ENCODE peak calls at places on chromosomes 3 and 15, in four cellular contexts. B is body of pancreas, H is PC-3, X is endothelial cell of umbilical vein. N is an unnamed sample.

GRCh38 chr3:152121292-152121654 is 147.5 kb upstream of the MBNL1 start:
- DNase-seq in B (no peak), H (peak; percentile 91), X (peak; percentile 56), N (peak; percentile 92)

GRCh38 chr3:197312431-197312830 is 14.0 kb upstream of the DLG1 start:
- DNase-seq in B (no peak), H (peak; percentile 58), X (no peak), N (no peak)

GRCh38 chr15:51739056-51739455 is 1.6 kb upstream of the LYSMD2 start:
- DNase-seq in B (no peak), H (no peak), X (no peak), N (peak; percentile 97)

GRCh38 chr3:156787926-156788663 is 38.1 kb upstream of the LEKR1 start:
- DNase-seq in B (no peak), H (peak; percentile 94), X (peak; percentile 43), N (peak; percentile 98)

GRCh38 chr3:20080956-20081554 is 40.8 kb downstream of the KAT2B start:
- DNase-seq in B (peak; percentile 88), H (peak; percentile 15), X (peak; percentile 86), N (peak; percentile 64)

GRCh38 chr3:48015451-48016182 is 599 bp downstream of the MAP4 start:
- DNase-seq in B (no peak), H (no peak), X (no peak), N (no peak)

GRCh38 chr3:171878441-171879225 is 35.5 kb downstream of the TMEM212 start:
- DNase-seq in B (no peak), H (no peak), X (peak; percentile 55), N (no peak)

GRCh38 chr3:121517950-121518349 is 27.8 kb downstream of the POLQ start:
- DNase-seq in B (no peak), H (no peak), X (peak; percentile 4), N (no peak)

GRCh38 chr3:139267300-139268246 is 76.2 kb upstream of the MRPS22 start:
- DNase-seq in B (peak; percentile 46), H (no peak), X (no peak), N (no peak)

GRCh38 chr3:61532739-61533500 is 28.5 kb upstream of the PTPRG start:
- DNase-seq in B (no peak), H (no peak), X (no peak), N (no peak)

GRCh38 chr3:33639889-33640288 is 78.2 kb downstream of the CLASP2 start:
- DNase-seq in B (no peak), H (no peak), X (no peak), N (no peak)

GRCh38 chr15:87608238-87609028 is 648.1 kb downstream of the NTRK3 start:
- DNase-seq in B (no peak), H (no peak), X (no peak), N (no peak)

GRCh38 chr3:116446037-116446436 is 750 bp upstream of the LSAMP start:
- DNase-seq in B (no peak), H (no peak), X (no peak), N (no peak)

GRCh38 chr3:112228786-112229185 is 65.2 kb downstream of the SLC9C1 start:
- DNase-seq in B (no peak), H (no peak), X (no peak), N (no peak)

GRCh38 chr3:53198256-53198977 is 37.4 kb downstream of the PRKCD start:
- DNase-seq in B (no peak), H (no peak), X (no peak), N (no peak)

GRCh38 chr3:169836058-169836941 is 23.6 kb upstream of the LRRC34 start:
- DNase-seq in B (no peak), H (no peak), X (no peak), N (no peak)

GRCh38 chr3:172454180-172454579 is 5.9 kb upstream of the GHSR start:
- DNase-seq in B (no peak), H (peak; percentile 7), X (no peak), N (peak; percentile 65)

GRCh38 chr3:43093006-43093405 is 12.9 kb downstream of the POMGNT2 start:
- DNase-seq in B (no peak), H (no peak), X (no peak), N (no peak)

GRCh38 chr3:36373084-36373483 is 7.2 kb upstream of the STAC start:
- DNase-seq in B (no peak), H (peak; percentile 48), X (peak; percentile 8), N (peak; percentile 40)

GRCh38 chr15:39273805-39274411 is 307.0 kb upstream of the THBS1 start:
- DNase-seq in B (peak; percentile 88), H (peak; percentile 100), X (peak; percentile 76), N (peak; percentile 78)

GRCh38 chr15:65404196-65404872 is 18.4 kb downstream of the IGDCC4 start:
- DNase-seq in B (no peak), H (no peak), X (no peak), N (no peak)

GRCh38 chr3:98039322-98040024 is 4.4 kb upstream of the GABRR3 start:
- DNase-seq in B (peak; percentile 52), H (peak; percentile 89), X (peak; percentile 87), N (peak; percentile 84)

GRCh38 chr15:51130344-51130743 is 35.6 kb upstream of the TNFAIP8L3 start:
- DNase-seq in B (no peak), H (no peak), X (no peak), N (no peak)

GRCh38 chr3:55471522-55472280 is 15.4 kb downstream of the WNT5A start:
- DNase-seq in B (no peak), H (no peak), X (no peak), N (no peak)

GRCh38 chr15:92322566-92323355 is 70.9 kb upstream of the ST8SIA2 start:
- DNase-seq in B (no peak), H (no peak), X (no peak), N (no peak)

GRCh38 chr3:4776980-4777581 is 202.2 kb upstream of the BHLHE40 start:
- DNase-seq in B (no peak), H (peak; percentile 24), X (peak; percentile 54), N (peak; percentile 78)

GRCh38 chr15:89057506-89058133 is 30.6 kb upstream of the ABHD2 start:
- DNase-seq in B (peak; percentile 88), H (peak; percentile 84), X (peak; percentile 79), N (peak; percentile 51)

GRCh38 chr3:179451335-179452165 is at the start of gene GNB4:
- DNase-seq in B (peak; percentile 47), H (peak; percentile 70), X (peak; percentile 96), N (peak; percentile 55)

GRCh38 chr3:19348929-19349564 is 200.7 kb downstream of the KCNH8 start:
- DNase-seq in B (no peak), H (peak; percentile 60), X (no peak), N (peak; percentile 41)

GRCh38 chr3:196163687-196164493 is 47.3 kb downstream of the ZDHHC19 start:
- DNase-seq in B (no peak), H (no peak), X (no peak), N (no peak)

GRCh38 chr3:139534992-139535879 is 4.3 kb downstream of the RBP1 start:
- DNase-seq in B (peak; percentile 89), H (peak; percentile 16), X (peak; percentile 90), N (peak; percentile 46)

GRCh38 chr15:64132217-64132616 is 19.3 kb upstream of the SNX22 start:
- DNase-seq in B (no peak), H (no peak), X (no peak), N (no peak)

GRCh38 chr15:64133619-64134018 is 17.9 kb upstream of the SNX22 start:
- DNase-seq in B (no peak), H (no peak), X (no peak), N (no peak)

GRCh38 chr15:64131547-64131946 is 20.0 kb upstream of the SNX22 start:
- DNase-seq in B (no peak), H (no peak), X (no peak), N (no peak)

GRCh38 chr15:64137226-64137833 is 14.2 kb upstream of the SNX22 start:
- DNase-seq in B (no peak), H (no peak), X (no peak), N (no peak)

DNA sequence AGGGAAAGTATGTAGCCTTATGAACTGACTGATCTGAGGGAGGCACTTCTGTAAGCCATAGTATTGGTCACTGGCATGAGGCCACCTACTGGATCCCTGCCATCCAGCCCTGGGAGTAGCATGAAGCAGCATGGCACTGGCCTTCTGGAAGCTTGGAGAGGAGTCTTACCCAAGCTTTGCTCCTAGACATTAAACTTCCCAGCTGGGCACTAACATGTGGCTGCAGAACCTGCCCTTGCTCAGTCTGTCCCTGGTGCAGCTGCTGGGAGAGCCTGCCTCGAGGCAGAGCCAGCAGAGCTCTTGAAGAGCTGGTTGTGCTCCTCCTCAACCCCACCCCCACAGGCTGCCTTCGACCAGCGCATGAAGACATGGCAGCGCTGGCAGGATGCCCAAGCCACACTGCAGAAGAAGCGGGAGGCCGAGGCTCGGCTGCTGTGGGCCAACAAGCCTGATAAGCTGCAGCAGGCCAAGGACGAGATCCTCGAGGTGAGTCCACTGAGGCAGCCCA is 17.2 kb upstream of the SNX22 start:
- DNase-seq in B (peak; percentile 51), H (peak; percentile 13), X (no peak), N (no peak)
- H3K36me3 ChIP-seq in B (peaks cover 16% of the 10 kb centered on the region), H (peaks cover 20% of the 10 kb centered on the region), X (peaks cover 63% of the 10 kb centered on the region), N (peaks cover 36% of the 10 kb centered on the region)

DNA sequence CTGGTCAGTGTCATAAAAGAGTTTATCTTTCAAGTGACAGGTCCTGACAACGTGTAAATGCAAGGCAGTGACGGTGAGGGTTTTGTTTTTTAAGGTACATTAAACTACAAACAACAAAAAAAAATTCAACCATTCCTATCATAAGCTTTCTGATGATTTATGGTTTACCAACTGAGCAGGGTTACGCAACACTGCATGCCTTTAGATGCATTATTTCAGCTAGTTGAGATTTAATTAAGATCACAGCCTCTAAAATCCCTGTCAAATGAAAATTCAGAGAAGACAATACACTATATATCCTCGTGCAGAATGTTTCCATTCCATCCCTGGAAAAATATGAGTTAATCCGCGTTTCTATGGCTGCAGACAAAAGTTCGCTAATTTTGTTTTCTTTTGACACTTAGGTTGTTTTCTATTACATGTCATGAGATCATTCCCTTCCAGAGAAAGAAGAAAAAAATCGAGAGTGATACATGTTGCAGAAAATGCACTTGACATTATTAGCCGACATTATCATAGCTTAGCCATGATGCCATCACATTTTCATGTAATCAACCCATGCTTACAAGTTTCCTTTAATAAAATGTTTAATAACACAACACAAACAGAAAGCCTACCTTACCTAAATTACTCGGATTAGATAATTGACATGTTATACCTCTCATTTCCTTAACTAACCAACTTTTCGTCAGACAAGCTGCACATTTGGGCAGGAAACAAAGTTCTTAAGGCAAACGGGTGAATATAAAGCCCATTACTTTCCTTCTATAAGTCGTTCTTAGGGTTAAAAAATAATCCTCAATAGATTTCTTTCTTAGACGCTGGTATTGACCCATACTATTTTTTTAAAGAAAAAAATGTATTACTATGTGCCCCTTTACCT is 521.2 kb downstream of the FOXP1 start:
- DNase-seq in B (no peak), H (peak; percentile 42), X (peak; percentile 79), N (peak; percentile 66)
- H3K4me3 ChIP-seq in B (no peak overlapping the region), H (peak overlapping the region; percentile 71), X (peak overlapping the region; percentile 84), N (peak overlapping the region; percentile 8)

DNA sequence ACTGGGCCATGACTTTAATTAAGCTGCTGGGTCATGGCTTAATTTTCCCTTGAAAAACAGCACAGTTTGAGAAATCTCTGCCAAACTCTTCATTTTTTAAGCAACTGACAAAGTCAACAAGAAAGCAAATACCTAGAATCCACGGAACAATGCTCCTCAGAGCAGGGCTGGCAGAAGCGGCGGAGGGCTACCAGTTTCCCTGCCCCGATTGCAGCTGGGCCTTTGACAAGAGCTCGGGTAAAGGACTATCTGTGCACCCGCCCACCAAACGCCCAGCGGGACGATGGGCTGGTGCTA is 1.2 kb downstream of the GOLIM4 start:
- DNase-seq in B (no peak), H (no peak), X (no peak), N (peak; percentile 47)
- TF ChIP-seq CTCF in B (no peak), H (no peak), X (no peak), N (no peak)

DNA sequence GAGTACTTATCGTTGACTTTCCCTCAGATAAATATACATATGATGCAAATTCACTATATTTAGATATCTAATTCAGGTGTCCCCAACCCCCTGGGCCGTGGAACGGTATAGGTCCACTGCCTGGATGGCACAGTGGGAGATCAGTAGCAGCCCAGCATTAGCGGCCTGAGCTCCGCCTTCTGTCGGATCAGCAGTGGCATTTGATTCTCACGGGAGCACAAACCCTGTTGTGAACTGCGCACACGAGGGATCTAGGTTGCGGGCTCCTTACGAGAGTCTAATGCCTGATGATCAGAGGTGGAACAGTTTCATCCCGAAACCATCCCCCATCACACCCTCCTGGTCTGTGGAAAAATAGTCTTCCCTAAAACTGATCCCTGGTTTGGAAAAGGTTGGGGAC is 6.9 kb downstream of the KNL1 start:
- DNase-seq in B (no peak), H (no peak), X (no peak), N (no peak)
- H3K36me3 ChIP-seq in B (no peaks in the 10 kb centered on the region), H (peaks cover 7% of the 10 kb centered on the region), X (no peaks in the 10 kb centered on the region), N (no peaks in the 10 kb centered on the region)